ENCODE peak calls at places on chromosomes 1 and 21, in five cellular contexts. U is body of pancreas, G is sigmoid colon, X is uterus, B is transverse colon. J is an unnamed sample.

GRCh38 chr1:109181085-109181806 is 32.5 kb upstream of the SARS1 start:
- DNase-seq in U (peak; percentile 76), G (no peak), X (no peak), B (no peak), J (no peak)

GRCh38 chr1:220702733-220703704 is 12.9 kb downstream of the C1orf115 start:
- DNase-seq in U (no peak), G (no peak), X (no peak), B (no peak), J (no peak)

GRCh38 chr1:34165422-34165921 is 442 bp upstream of the CSMD2 start:
- DNase-seq in U (no peak), G (no peak), X (no peak), B (no peak), J (no peak)

GRCh38 chr1:116390195-116390594 is 17.2 kb downstream of the ATP1A1 start:
- DNase-seq in U (no peak), G (no peak), X (no peak), B (no peak), J (no peak)

GRCh38 chr1:183508694-183509093 is 36.4 kb downstream of the SMG7 start:
- DNase-seq in U (no peak), G (no peak), X (no peak), B (no peak), J (no peak)

GRCh38 chr1:2050482-2050792 is 226 bp downstream of the PRKCZ start:
- DNase-seq in U (no peak), G (no peak), X (no peak), B (no peak), J (no peak)

GRCh38 chr1:87402192-87403046 is 73.7 kb downstream of the LMO4 start:
- DNase-seq in U (no peak), G (no peak), X (no peak), B (no peak), J (no peak)

GRCh38 chr1:111541721-111542120 is 38.3 kb upstream of the ADORA3 start:
- DNase-seq in U (no peak), G (no peak), X (no peak), B (no peak), J (peak; percentile 11)

GRCh38 chr21:22278366-22278765 is 1280.2 kb downstream of the NCAM2 start:
- DNase-seq in U (no peak), G (no peak), X (no peak), B (no peak), J (no peak)

GRCh38 chr1:63773815-63774616 is at the start of gene ROR1:
- DNase-seq in U (peak; percentile 91), G (peak; percentile 96), X (peak; percentile 88), B (peak; percentile 89), J (peak; percentile 90)

GRCh38 chr1:90732136-90732535 is 15.0 kb upstream of the BARHL2 start:
- DNase-seq in U (no peak), G (no peak), X (no peak), B (no peak), J (no peak)

GRCh38 chr1:51242546-51242945 is 6.5 kb downstream of the RNF11 start:
- DNase-seq in U (no peak), G (no peak), X (no peak), B (no peak), J (no peak)

GRCh38 chr1:207842506-207842905 is 68.4 kb downstream of the CD34 start:
- DNase-seq in U (no peak), G (no peak), X (no peak), B (no peak), J (no peak)

GRCh38 chr1:30305519-30305918 is 417.9 kb downstream of the MATN1 start:
- DNase-seq in U (no peak), G (no peak), X (no peak), B (no peak), J (no peak)

GRCh38 chr1:186958520-186958919 is 129.8 kb downstream of the PLA2G4A start:
- DNase-seq in U (no peak), G (no peak), X (no peak), B (no peak), J (peak; percentile 87)

GRCh38 chr1:156122519-156123355 is 8.2 kb downstream of the LMNA start:
- DNase-seq in U (peak; percentile 88), G (peak; percentile 94), X (peak; percentile 92), B (peak; percentile 79), J (peak; percentile 94)

GRCh38 chr1:231162970-231163830 is 1.3 kb downstream of the TRIM67 start:
- DNase-seq in U (no peak), G (no peak), X (no peak), B (no peak), J (no peak)

GRCh38 chr1:148373236-148373935 is 109.7 kb downstream of the PPIAL4G start:
- DNase-seq in U (no peak), G (no peak), X (no peak), B (no peak), J (no peak)

GRCh38 chr1:240027059-240027462 is 64.6 kb upstream of the FMN2 start:
- DNase-seq in U (peak; percentile 27), G (no peak), X (no peak), B (peak; percentile 49), J (peak; percentile 56)

GRCh38 chr1:220748091-220748934 is at the start of gene MTARC2:
- DNase-seq in U (peak; percentile 93), G (peak; percentile 92), X (peak; percentile 60), B (peak; percentile 80), J (peak; percentile 90)

GRCh38 chr21:19553930-19554615 is 1150.5 kb upstream of the TMPRSS15 start:
- DNase-seq in U (no peak), G (no peak), X (no peak), B (no peak), J (no peak)

GRCh38 chr1:25959626-25960025 is 38.2 kb downstream of the PAFAH2 start:
- DNase-seq in U (no peak), G (no peak), X (no peak), B (no peak), J (no peak)

GRCh38 chr21:45074048-45074817 is at the start of gene ADARB1:
- DNase-seq in U (peak; percentile 50), G (peak; percentile 76), X (peak; percentile 66), B (peak; percentile 57), J (peak; percentile 65)

GRCh38 chr1:192814805-192815204 is 6.0 kb downstream of the RGS2 start:
- DNase-seq in U (no peak), G (no peak), X (no peak), B (no peak), J (no peak)

GRCh38 chr1:63023182-63023581 is 239.2 kb downstream of the ATG4C start:
- DNase-seq in U (no peak), G (no peak), X (no peak), B (no peak), J (no peak)

GRCh38 chr1:12615916-12616708 is 1.9 kb downstream of the DHRS3 start:
- DNase-seq in U (peak; percentile 87), G (peak; percentile 88), X (peak; percentile 52), B (peak; percentile 63), J (peak; percentile 63)

GRCh38 chr1:64884261-64885040 is 81.9 kb downstream of the JAK1 start:
- DNase-seq in U (no peak), G (no peak), X (no peak), B (no peak), J (no peak)

GRCh38 chr1:6353948-6354658 is 39.5 kb downstream of the ACOT7 start:
- DNase-seq in U (peak; percentile 73), G (no peak), X (no peak), B (peak; percentile 76), J (no peak)

GRCh38 chr1:93471911-93472310 is 24.0 kb downstream of the FNBP1L start:
- DNase-seq in U (no peak), G (no peak), X (no peak), B (no peak), J (peak; percentile 35)
- H3K27ac ChIP-seq in U (no peak overlapping the region), G (no peak overlapping the region), X (no peak overlapping the region), B (no peak overlapping the region), J (no peak overlapping the region)

DNA sequence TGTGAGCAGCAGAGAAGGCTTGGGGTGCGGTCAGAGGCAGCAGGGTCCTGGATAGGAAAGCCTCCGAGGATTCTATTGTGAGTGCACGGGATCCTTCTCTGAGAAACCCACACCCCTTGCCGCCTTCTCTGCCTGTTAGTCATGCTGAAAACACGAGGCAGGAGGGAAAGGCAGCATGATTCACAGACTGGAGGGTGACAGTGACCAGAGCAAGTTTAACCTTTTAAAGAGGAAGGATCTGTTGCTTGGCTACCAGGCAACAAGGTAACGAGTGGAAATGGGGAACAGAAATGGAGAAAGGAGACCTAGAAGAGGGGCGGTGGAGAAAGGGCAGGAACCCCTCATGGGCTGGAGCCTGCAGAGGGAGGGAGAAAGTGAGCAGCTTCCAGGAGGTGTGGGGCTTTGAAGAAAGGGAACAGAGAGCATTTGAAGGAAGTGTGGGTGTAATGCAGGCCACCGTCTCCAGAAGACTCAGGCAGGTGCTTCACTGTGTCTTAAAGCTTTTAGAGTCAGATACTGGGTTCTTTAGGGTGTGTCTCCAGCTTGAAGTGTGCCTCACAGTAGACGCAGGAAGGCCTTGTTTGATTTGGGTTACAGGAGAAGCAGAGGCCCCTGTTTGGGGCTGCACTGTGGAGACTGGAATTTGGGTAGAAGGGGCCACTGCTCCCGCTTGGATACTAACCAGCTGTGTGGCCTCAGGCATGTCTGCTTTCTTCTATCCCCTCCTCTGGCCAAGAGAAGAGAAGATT is 19.1 kb downstream of the OPTC start:
- DNase-seq in U (peak; percentile 67), G (peak; percentile 91), X (peak; percentile 69), B (peak; percentile 40), J (peak; percentile 98)
- H3K27ac ChIP-seq in U (no peak overlapping the region), G (peak overlapping the region; percentile 91), X (peak overlapping the region; percentile 95), B (peak overlapping the region; percentile 79), J (peak overlapping the region; percentile 67)

GRCh38 chr21:37292946-37293345 is 25.8 kb upstream of the VPS26C start:
- DNase-seq in U (no peak), G (no peak), X (no peak), B (no peak), J (no peak)
- H3K27ac ChIP-seq in U (no peak overlapping the region), G (no peak overlapping the region), X (no peak overlapping the region), B (no peak overlapping the region), J (no peak overlapping the region)

DNA sequence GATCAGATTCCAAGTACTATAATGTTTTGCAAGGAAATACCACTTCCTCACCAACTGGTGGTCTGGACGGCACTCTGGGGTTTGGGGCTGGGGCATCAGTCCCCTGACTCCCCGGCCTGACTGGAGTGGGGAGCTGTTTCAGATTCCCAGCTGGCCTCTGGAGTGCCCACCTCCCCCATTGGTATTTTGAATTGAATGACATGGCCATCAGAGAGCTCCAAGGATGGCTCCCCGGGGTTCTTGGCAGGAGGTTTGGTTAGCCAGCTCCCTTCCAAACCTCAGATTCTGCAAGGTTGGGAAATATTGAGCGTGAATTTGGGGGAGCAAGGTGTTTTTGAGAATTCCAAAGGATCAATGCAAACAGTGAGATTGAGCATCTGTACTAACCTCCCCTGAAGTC is 2.2 kb upstream of the INAVA start:
- DNase-seq in U (no peak), G (peak; percentile 45), X (no peak), B (no peak), J (no peak)
- H3K27ac ChIP-seq in U (peak overlapping the region; percentile 96), G (no peak overlapping the region), X (no peak overlapping the region), B (peak overlapping the region; percentile 90), J (peak overlapping the region; percentile 64)

GRCh38 chr1:29145739-29146437 is 22.2 kb upstream of the TMEM200B start:
- DNase-seq in U (no peak), G (no peak), X (no peak), B (no peak), J (no peak)
- H3K27ac ChIP-seq in U (peak overlapping the region; percentile 59), G (no peak overlapping the region), X (no peak overlapping the region), B (no peak overlapping the region), J (peak overlapping the region; percentile 15)

J was measured in mesenchymal stem cell.